ENCODE peak calls at places on chromosomes 12 and 14, in six cellular contexts. X is astrocyte of the cerebellum, M is endothelial cell of umbilical vein, K is erythroblast, J is neuronal stem cell, W is dorsolateral prefrontal cortex. A is an unnamed sample.

GRCh38 chr12:90683871-90684270 is 271.1 kb downstream of the CCER1 start:
- DNase-seq in X (no peak), M (no peak), J (no peak), K (no peak), W (no peak), A (no peak)

GRCh38 chr12:57063991-57064725 is 14.2 kb upstream of the MYO1A start:
- DNase-seq in W (no peak), X (no peak), J (no peak), K (no peak), M (no peak), A (no peak)

GRCh38 chr14:104423224-104423681 is 156.3 kb upstream of the C14orf180 start:
- DNase-seq in W (no peak), M (no peak), K (no peak), X (no peak), J (no peak), A (no peak)

GRCh38 chr14:102882233-102882906 is 40.1 kb upstream of the AMN start:
- DNase-seq in X (no peak), J (no peak), M (no peak), W (no peak), K (no peak), A (peak)

GRCh38 chr14:61620130-61620946 is 75.0 kb upstream of the HIF1A start:
- DNase-seq in K (no peak), J (no peak), X (peak), M (peak), W (no peak), A (peak)

GRCh38 chr12:12927211-12928079 is 24.5 kb downstream of the GPRC5D start:
- DNase-seq in J (no peak), M (peak), X (peak), K (peak), W (no peak), A (no peak)

GRCh38 chr12:81255947-81256346 is 178.1 kb downstream of the ACSS3 start:
- DNase-seq in W (no peak), J (no peak), K (no peak), X (no peak), M (no peak), A (no peak)

GRCh38 chr12:116174904-116175303 is 102.6 kb downstream of the MED13L start:
- DNase-seq in J (no peak), W (no peak), K (no peak), X (no peak), M (no peak), A (no peak)

GRCh38 chr14:65745396-65746190 is 333.1 kb downstream of the FUT8 start:
- DNase-seq in J (no peak), K (no peak), M (no peak), X (no peak), W (no peak), A (no peak)

GRCh38 chr12:56028511-56029165 is 7.8 kb downstream of the IKZF4 start:
- DNase-seq in M (peak), K (no peak), X (no peak), W (no peak), J (no peak), A (peak)

GRCh38 chr12:110379201-110379600 is 24.3 kb downstream of the ANAPC7 start:
- DNase-seq in J (no peak), W (no peak), K (no peak), X (no peak), M (no peak), A (no peak)

GRCh38 chr12:81224626-81225025 is 146.7 kb downstream of the ACSS3 start:
- DNase-seq in M (no peak), W (no peak), K (no peak), X (no peak), J (no peak), A (no peak)